ENCODE peak calls at places on chromosomes 11 and 22, in four cellular contexts. W is SJCRH30, Q is cardiac fibroblast, L is fibroblast of villous mesenchyme. V is an unnamed sample.

GRCh38 chr11:112355726-112356125 is 95.1 kb upstream of the PLET1 start:
- DNase-seq in L (peak; percentile 42), W (no peak), Q (peak; percentile 32), V (no peak)

GRCh38 chr11:33064033-33064825 is 24.9 kb downstream of the TCP11L1 start:
- DNase-seq in Q (peak; percentile 36), L (no peak), W (no peak), V (no peak)

GRCh38 chr11:32895471-32895870 is 2.9 kb downstream of the QSER1 start:
- DNase-seq in W (no peak), L (no peak), Q (no peak), V (no peak)

GRCh38 chr22:46619240-46619829 is 851 bp upstream of the GRAMD4 start:
- DNase-seq in L (no peak), Q (no peak), W (no peak), V (no peak)

GRCh38 chr11:70109006-70109405 is 30.9 kb downstream of the ANO1 start:
- DNase-seq in Q (no peak), W (no peak), L (no peak), V (no peak)

GRCh38 chr22:30868663-30869385 is 99.8 kb downstream of the MORC2 start:
- DNase-seq in Q (peak; percentile 53), L (peak; percentile 17), W (no peak), V (no peak)

GRCh38 chr11:99934008-99934407 is 753.1 kb upstream of the ARHGAP42 start:
- DNase-seq in Q (peak; percentile 41), W (no peak), L (no peak), V (no peak)

GRCh38 chr22:38172489-38173155 is 9.0 kb downstream of the PLA2G6 start:
- DNase-seq in W (peak; percentile 34), L (no peak), Q (peak; percentile 76), V (peak; percentile 87)

GRCh38 chr11:2831826-2832717 is 53.5 kb downstream of the CDKN1C start:
- DNase-seq in W (no peak), L (no peak), Q (no peak), V (no peak)

GRCh38 chr11:67272327-67273259 is 6.3 kb downstream of the GRK2 start:
- DNase-seq in L (no peak), Q (no peak), W (no peak), V (no peak)

GRCh38 chr22:29032584-29032983 is 29.0 kb downstream of the C22orf31 start:
- DNase-seq in W (no peak), L (peak; percentile 30), Q (peak; percentile 16), V (no peak)

GRCh38 chr11:110518809-110519514 is 89.2 kb downstream of the FDX1 start:
- DNase-seq in Q (peak; percentile 59), L (peak; percentile 66), W (no peak), V (no peak)

GRCh38 chr11:64271339-64272132 is 12.9 kb downstream of the BAD start:
- DNase-seq in W (peak; percentile 85), Q (peak; percentile 93), L (peak; percentile 96), V (peak; percentile 96)

GRCh38 chr11:118055966-118056365 is 20.9 kb upstream of the TMPRSS4 start:
- DNase-seq in Q (no peak), L (no peak), W (no peak), V (peak; percentile 9)

GRCh38 chr11:121814962-121815361 is 301.1 kb downstream of the BLID start:
- DNase-seq in Q (peak; percentile 54), L (no peak), W (no peak), V (no peak)

GRCh38 chr11:128174465-128175101 is 412.8 kb downstream of the ETS1 start:
- DNase-seq in W (peak; percentile 85), L (peak; percentile 60), Q (peak; percentile 78), V (no peak)

GRCh38 chr22:23080542-23081290 is 10.4 kb downstream of the GNAZ start:
- DNase-seq in Q (no peak), L (no peak), W (no peak), V (no peak)

GRCh38 chr22:39537981-39538380 is 5.4 kb upstream of the RPS19BP1 start:
- DNase-seq in Q (no peak), L (no peak), W (no peak), V (no peak)

GRCh38 chr22:44213489-44214043 is 32.8 kb downstream of the PARVG start:
- DNase-seq in L (no peak), W (no peak), Q (no peak), V (no peak)

GRCh38 chr11:63567044-63567840 is 4.1 kb upstream of the PLAAT2 start:
- DNase-seq in W (no peak), L (peak; percentile 96), Q (peak; percentile 89), V (no peak)

GRCh38 chr11:88604255-88604654 is 266.7 kb upstream of the CTSC start:
- DNase-seq in L (peak; percentile 30), Q (peak; percentile 60), W (no peak), V (no peak)

GRCh38 chr11:115217726-115218311 is 286.4 kb downstream of the CADM1 start:
- DNase-seq in W (no peak), Q (no peak), L (no peak), V (no peak)

GRCh38 chr11:130874396-130874795 is 41.9 kb downstream of the SNX19 start:
- DNase-seq in L (no peak), Q (peak; percentile 70), W (no peak), V (no peak)

GRCh38 chr11:84673753-84674152 is 953.4 kb downstream of the DLG2 start:
- DNase-seq in L (no peak), W (no peak), Q (peak; percentile 1), V (no peak)

GRCh38 chr22:48602805-48603518 is 1224.7 kb downstream of the BRD1 start:
- DNase-seq in L (no peak), W (no peak), Q (no peak), V (no peak)

GRCh38 chr22:48600171-48600570 is 1227.5 kb downstream of the BRD1 start:
- DNase-seq in Q (no peak), L (no peak), W (no peak), V (no peak)

GRCh38 chr22:48596111-48596860 is 1231.4 kb downstream of the BRD1 start:
- DNase-seq in L (no peak), W (no peak), Q (no peak), V (no peak)

GRCh38 chr22:48600681-48601080 is 1227.0 kb downstream of the BRD1 start:
- DNase-seq in L (no peak), Q (no peak), W (no peak), V (no peak)

GRCh38 chr22:48599346-48599745 is 1228.3 kb downstream of the BRD1 start:
- DNase-seq in L (no peak), Q (no peak), W (no peak), V (no peak)
- H3K4me3 ChIP-seq in L (no peak overlapping the region), Q (no peak overlapping the region), W (no peak overlapping the region), V (no peak overlapping the region)

GRCh38 chr11:1306186-1307162 is 3.0 kb downstream of the TOLLIP start:
- DNase-seq in Q (no peak), L (no peak), W (no peak), V (no peak)

GRCh38 chr11:1305558-1306056 is 3.8 kb downstream of the TOLLIP start:
- DNase-seq in W (no peak), Q (no peak), L (no peak), V (no peak)

GRCh38 chr11:1307998-1308744 is 1.3 kb downstream of the TOLLIP start:
- DNase-seq in W (no peak), Q (peak; percentile 48), L (no peak), V (no peak)

GRCh38 chr11:1308745-1309497 is 511 bp downstream of the TOLLIP start:
- DNase-seq in W (peak; percentile 24), Q (peak; percentile 10), L (peak; percentile 47), V (no peak)

DNA sequence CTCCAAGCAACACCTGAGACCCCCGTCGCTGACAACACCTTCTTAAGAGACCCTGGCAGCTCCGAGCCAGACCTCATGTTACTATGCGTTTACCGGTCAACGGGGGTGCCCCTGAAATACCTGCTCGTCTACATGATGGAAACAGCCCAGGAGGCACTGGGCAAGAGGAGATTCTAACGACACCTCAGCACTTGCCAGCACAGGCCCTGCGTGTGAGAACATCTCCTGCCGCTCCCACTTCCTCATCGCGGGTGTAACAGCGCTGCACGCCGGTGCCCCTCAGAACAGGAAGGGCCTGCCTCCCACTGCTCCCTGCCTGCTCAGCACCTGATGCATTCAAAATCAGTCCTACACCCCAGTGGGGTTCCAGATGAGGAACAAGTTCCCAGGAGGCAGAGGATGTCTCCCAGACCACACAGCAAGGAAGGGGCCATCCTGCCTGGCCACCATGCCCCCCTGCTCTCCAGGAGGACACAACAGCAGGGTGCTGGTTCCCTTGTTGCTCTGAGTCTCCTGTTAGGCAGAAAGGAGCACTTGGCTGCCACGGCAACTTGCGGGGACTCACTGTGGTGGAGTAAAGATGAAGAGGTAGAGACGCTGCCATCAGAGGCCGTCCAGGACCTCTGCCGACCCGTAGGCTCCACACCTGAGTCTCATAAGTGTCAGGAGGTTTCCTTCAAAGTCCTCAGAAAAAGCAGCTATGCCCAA is 2.1 kb downstream of the TOLLIP start:
- DNase-seq in L (no peak), Q (no peak), W (no peak), V (no peak)
- H3K4me3 ChIP-seq in L (no peak overlapping the region), Q (no peak overlapping the region), W (no peak overlapping the region), V (peak overlapping the region; percentile 21)

GRCh38 chr11:105152556-105152955 is 13.0 kb upstream of the CARD18 start:
- DNase-seq in W (no peak), L (no peak), Q (peak; percentile 52), V (no peak)

GRCh38 chr11:105153392-105153791 is 13.8 kb upstream of the CARD18 start:
- DNase-seq in W (no peak), L (no peak), Q (no peak), V (no peak)

GRCh38 chr11:105156231-105156630 is 16.7 kb upstream of the CARD18 start:
- DNase-seq in W (no peak), L (no peak), Q (peak; percentile 25), V (peak; percentile 63)

GRCh38 chr11:105155679-105156078 is 16.1 kb upstream of the CARD18 start:
- DNase-seq in L (no peak), Q (no peak), W (no peak), V (no peak)

DNA sequence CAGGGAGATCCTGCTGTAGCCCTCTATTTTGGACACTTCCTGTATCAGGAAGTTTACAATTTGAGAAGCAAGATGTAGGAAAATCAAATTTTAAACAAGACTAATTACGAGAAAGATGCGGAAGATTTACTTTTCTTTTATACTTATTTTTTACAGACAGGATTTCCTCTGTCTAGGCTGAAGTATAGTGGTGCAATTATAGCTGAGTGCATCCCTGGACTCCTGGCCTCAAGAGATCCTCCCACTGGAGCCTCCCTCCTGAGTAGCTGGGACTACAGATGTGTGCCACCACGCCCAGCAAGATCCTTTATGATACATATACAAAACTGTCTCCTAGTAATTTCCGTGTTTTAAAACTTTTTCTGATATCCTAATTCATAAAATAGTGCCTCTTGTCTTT is 17.2 kb upstream of the CARD18 start:
- DNase-seq in W (no peak), Q (no peak), L (no peak), V (no peak)
- H3K4me3 ChIP-seq in W (no peak overlapping the region), Q (no peak overlapping the region), L (no peak overlapping the region), V (no peak overlapping the region)

DNA sequence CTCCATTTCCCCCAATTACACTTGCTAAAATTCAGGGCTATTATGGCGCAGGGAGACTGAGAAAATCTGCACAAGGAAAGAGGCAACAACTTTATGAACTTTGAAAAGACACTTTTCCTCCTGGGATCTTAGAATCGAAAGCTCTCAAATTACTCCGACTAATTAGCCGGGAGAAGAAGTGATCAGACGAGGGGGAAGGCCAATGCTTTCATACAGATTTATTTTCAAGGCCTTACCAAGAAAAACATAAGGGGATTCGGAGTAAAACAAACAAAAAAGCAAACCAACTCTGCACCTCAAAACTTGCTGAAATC is 1.6 kb downstream of the PAX6 start:
- DNase-seq in L (no peak), W (no peak), Q (no peak), V (no peak)
- H3K4me3 ChIP-seq in L (no peak overlapping the region), W (peak overlapping the region; percentile 67), Q (no peak overlapping the region), V (no peak overlapping the region)